ENCODE peak calls at places on chromosomes 12 and 14, in six cellular contexts. One of them, this sample, is unnamed.

GRCh38 chr12:94208433-94208921 is 60.1 kb downstream of the PLXNC1 start:
- DNase-seq in posterior vena cava: no peak
- DNase-seq in T-cell: no peak
- DNase-seq in PC-9: no peak
- DNase-seq in amygdala: no peak
- DNase-seq in G401: no peak
- DNase-seq in this sample: no peak

GRCh38 chr14:22882529-22883190 is 362 bp upstream of the REM2 start:
- DNase-seq in G401: peak
- DNase-seq in amygdala: peak
- DNase-seq in PC-9: no peak
- DNase-seq in posterior vena cava: no peak
- DNase-seq in T-cell: no peak
- DNase-seq in this sample: no peak

GRCh38 chr12:112978163-112979081 is at the start of gene OAS2:
- DNase-seq in PC-9: peak
- DNase-seq in G401: no peak
- DNase-seq in amygdala: no peak
- DNase-seq in posterior vena cava: peak
- DNase-seq in T-cell: peak
- DNase-seq in this sample: peak

GRCh38 chr14:79483989-79484388 is 727.3 kb downstream of the DIO2 start:
- DNase-seq in PC-9: no peak
- DNase-seq in G401: no peak
- DNase-seq in amygdala: no peak
- DNase-seq in posterior vena cava: no peak
- DNase-seq in T-cell: no peak
- DNase-seq in this sample: no peak

GRCh38 chr12:101856030-101856429 is 21.4 kb upstream of the DRAM1 start:
- DNase-seq in posterior vena cava: no peak
- DNase-seq in amygdala: no peak
- DNase-seq in T-cell: no peak
- DNase-seq in PC-9: no peak
- DNase-seq in G401: no peak
- DNase-seq in this sample: no peak

GRCh38 chr14:70193396-70193795 is 4.6 kb upstream of the SLC8A3 start:
- DNase-seq in G401: no peak
- DNase-seq in T-cell: no peak
- DNase-seq in posterior vena cava: no peak
- DNase-seq in PC-9: no peak
- DNase-seq in amygdala: no peak
- DNase-seq in this sample: no peak

GRCh38 chr14:36091096-36091495 is 85.4 kb downstream of the PTCSC3 start:
- DNase-seq in G401: no peak
- DNase-seq in amygdala: no peak
- DNase-seq in posterior vena cava: no peak
- DNase-seq in PC-9: peak
- DNase-seq in T-cell: no peak
- DNase-seq in this sample: no peak

GRCh38 chr12:24780969-24781368 is 167.9 kb downstream of the BCAT1 start:
- DNase-seq in amygdala: no peak
- DNase-seq in T-cell: no peak
- DNase-seq in posterior vena cava: no peak
- DNase-seq in PC-9: no peak
- DNase-seq in G401: no peak
- DNase-seq in this sample: no peak

GRCh38 chr12:52543985-52544888 is 8.7 kb downstream of the KRT71 start:
- DNase-seq in PC-9: no peak
- DNase-seq in G401: no peak
- DNase-seq in posterior vena cava: no peak
- DNase-seq in T-cell: no peak
- DNase-seq in amygdala: no peak
- DNase-seq in this sample: peak

GRCh38 chr14:92589213-92589852 is 75.8 kb downstream of the RIN3 start:
- DNase-seq in amygdala: no peak
- DNase-seq in T-cell: no peak
- DNase-seq in posterior vena cava: no peak
- DNase-seq in PC-9: no peak
- DNase-seq in G401: no peak
- DNase-seq in this sample: no peak

GRCh38 chr12:31900271-31900670 is 58.9 kb upstream of the RESF1 start:
- DNase-seq in G401: no peak
- DNase-seq in PC-9: no peak
- DNase-seq in amygdala: no peak
- DNase-seq in T-cell: no peak
- DNase-seq in posterior vena cava: no peak
- DNase-seq in this sample: no peak

GRCh38 chr14:55915464-55915863 is 202.7 kb upstream of the PELI2 start:
- DNase-seq in G401: no peak
- DNase-seq in PC-9: no peak
- DNase-seq in posterior vena cava: no peak
- DNase-seq in amygdala: no peak
- DNase-seq in T-cell: no peak
- DNase-seq in this sample: no peak

GRCh38 chr12:118611295-118611694 is 234.9 kb downstream of the SUDS3 start:
- DNase-seq in PC-9: no peak
- DNase-seq in G401: peak
- DNase-seq in T-cell: no peak
- DNase-seq in amygdala: no peak
- DNase-seq in posterior vena cava: no peak
- DNase-seq in this sample: peak

GRCh38 chr14:22850944-22851790 is 14.8 kb downstream of the MMP14 start:
- DNase-seq in PC-9: no peak
- DNase-seq in amygdala: peak
- DNase-seq in T-cell: no peak
- DNase-seq in G401: peak
- DNase-seq in posterior vena cava: peak
- DNase-seq in this sample: no peak

This sample was measured in C1 segment of cervical spinal cord.